ENCODE peak calls at places on chromosomes 4 and X, in seven cellular contexts. V is stomach, Z is pancreas, Q is cardiac muscle cell, O is mammary epithelial cell, C is upper lobe of right lung, J is heart right ventricle. P is an unnamed sample. For H3K4me1, the result is how much of the 10 kb centered on the place peaks cover.

GRCh38 chr4:176902710-176903323 is 110.1 kb upstream of the VEGFC start:
- DNase-seq in V (no peak), Z (no peak), Q (no peak), O (peak), C (no peak), J (no peak), P (no peak)

GRCh38 chrX:54042609-54043010 is 1.7 kb downstream of the PHF8 start:
- DNase-seq in V (no peak), Z (peak), Q (peak), O (peak), C (peak), J (peak), P (peak)

GRCh38 chr4:139817657-139818452 is 152.2 kb downstream of the MGST2 start:
- DNase-seq in V (no peak), Z (no peak), Q (no peak), O (peak), C (no peak), J (no peak), P (no peak)

GRCh38 chr4:858831-859451 is 33.0 kb upstream of the CPLX1 start:
- DNase-seq in V (no peak), Z (no peak), Q (no peak), O (no peak), C (peak), J (no peak), P (peak)

GRCh38 chr4:52037730-52038108 is 380 bp downstream of the SGCB start:
- DNase-seq in V (no peak), Z (peak), Q (peak), O (peak), C (no peak), J (peak), P (peak)

GRCh38 chr4:95869961-95870500 is 30.1 kb downstream of the PDHA2 start:
- DNase-seq in V (no peak), Z (no peak), Q (peak), O (no peak), C (no peak), J (no peak), P (no peak)

GRCh38 chr4:111839186-111839585 is 306.1 kb upstream of the FAM241A start:
- DNase-seq in V (no peak), Z (no peak), Q (no peak), O (no peak), C (no peak), J (no peak), P (no peak)

GRCh38 chr4:97987019-97987648 is 156.1 kb downstream of the STPG2 start:
- DNase-seq in V (no peak), Z (no peak), Q (peak), O (peak), C (no peak), J (no peak), P (no peak)

GRCh38 chr4:2651998-2652397 is 104.1 kb downstream of the TNIP2 start:
- DNase-seq in V (no peak), Z (no peak), Q (no peak), O (no peak), C (peak), J (no peak), P (no peak)

GRCh38 chr4:128844931-128845330 is 35.4 kb downstream of the JADE1 start:
- DNase-seq in V (peak), Z (peak), Q (no peak), O (no peak), C (no peak), J (peak), P (no peak)

GRCh38 chr4:128837679-128838078 is 28.2 kb downstream of the JADE1 start:
- DNase-seq in V (no peak), Z (no peak), Q (no peak), O (no peak), C (no peak), J (no peak), P (no peak)

GRCh38 chr4:128837198-128837597 is 27.7 kb downstream of the JADE1 start:
- DNase-seq in V (no peak), Z (no peak), Q (no peak), O (no peak), C (no peak), J (no peak), P (no peak)

GRCh38 chr4:128840711-128841318 is 31.3 kb downstream of the JADE1 start:
- DNase-seq in V (no peak), Z (no peak), Q (no peak), O (no peak), C (no peak), J (no peak), P (no peak)

GRCh38 chr4:128841402-128841801 is 31.9 kb downstream of the JADE1 start:
- DNase-seq in V (no peak), Z (no peak), Q (no peak), O (no peak), C (no peak), J (no peak), P (no peak)
- H3K4me1 ChIP-seq in V (under half), Z (under half), Q (under half), O (under half), C (under half), J (under half), P (under half)

GRCh38 chrX:391717-392691 is 5.3 kb upstream of the PPP2R3B start:
- DNase-seq in V (no peak), Z (no peak), Q (no peak), O (no peak), C (no peak), J (no peak), P (no peak)
- H3K4me1 ChIP-seq in V (under half), Z (under half), Q (under half), O (under half), C (under half), J (under half), P (under half)

DNA sequence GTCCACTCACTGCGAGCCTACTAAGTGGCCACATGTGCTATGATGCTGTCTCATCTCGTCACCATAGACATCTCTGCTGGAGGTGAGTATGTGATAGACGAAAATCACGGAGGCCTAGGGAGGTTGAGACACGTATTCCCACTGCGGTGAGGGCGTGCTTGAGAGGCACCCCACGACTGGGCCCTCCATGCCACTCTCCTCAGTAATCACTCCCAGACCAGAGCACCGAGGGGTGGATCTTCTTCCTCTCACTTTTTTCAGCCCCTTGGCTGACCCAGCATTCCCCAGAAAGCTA is 29.0 kb downstream of the AFAP1 start:
- DNase-seq in V (no peak), Z (no peak), Q (no peak), O (no peak), C (no peak), J (no peak), P (no peak)
- H3K4me1 ChIP-seq in V (under half), Z (under half), Q (under half), O (under half), C (under half), J (under half), P (under half)

DNA sequence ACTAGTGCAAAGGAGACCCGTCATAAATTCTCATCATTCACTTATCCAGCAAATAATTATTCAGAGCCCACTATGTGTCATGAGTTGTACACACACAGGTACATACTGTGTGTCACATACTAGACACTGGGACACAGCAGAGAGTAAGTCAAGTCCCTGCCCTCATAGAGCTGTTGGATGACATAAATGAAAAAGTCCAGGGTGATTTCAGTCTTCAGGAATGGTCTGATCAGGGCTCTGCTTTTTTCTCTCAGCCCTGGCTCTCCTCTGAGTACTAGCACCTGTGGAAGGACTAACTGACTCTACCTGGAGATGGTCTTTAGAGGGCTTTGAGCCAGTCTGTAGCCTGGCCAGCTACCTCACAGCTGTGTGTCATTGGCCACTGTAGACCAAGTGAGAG is 198.0 kb upstream of the LEF1 start:
- DNase-seq in V (no peak), Z (no peak), Q (no peak), O (no peak), C (no peak), J (no peak), P (no peak)
- H3K4me1 ChIP-seq in V (under half), Z (under half), Q (under half), O (under half), C (under half), J (under half), P (under half)

GRCh38 chr4:41209187-41209586 is 5.2 kb downstream of the APBB2 start:
- DNase-seq in V (peak), Z (no peak), Q (no peak), O (no peak), C (no peak), J (no peak), P (peak)

GRCh38 chr4:41205854-41206460 is 8.4 kb downstream of the APBB2 start:
- DNase-seq in V (no peak), Z (no peak), Q (no peak), O (no peak), C (no peak), J (no peak), P (no peak)

GRCh38 chr4:41209901-41210300 is 4.4 kb downstream of the APBB2 start:
- DNase-seq in V (no peak), Z (no peak), Q (no peak), O (no peak), C (no peak), J (no peak), P (no peak)

GRCh38 chr4:41205130-41205529 is 9.2 kb downstream of the APBB2 start:
- DNase-seq in V (no peak), Z (no peak), Q (no peak), O (no peak), C (no peak), J (no peak), P (no peak)

DNA sequence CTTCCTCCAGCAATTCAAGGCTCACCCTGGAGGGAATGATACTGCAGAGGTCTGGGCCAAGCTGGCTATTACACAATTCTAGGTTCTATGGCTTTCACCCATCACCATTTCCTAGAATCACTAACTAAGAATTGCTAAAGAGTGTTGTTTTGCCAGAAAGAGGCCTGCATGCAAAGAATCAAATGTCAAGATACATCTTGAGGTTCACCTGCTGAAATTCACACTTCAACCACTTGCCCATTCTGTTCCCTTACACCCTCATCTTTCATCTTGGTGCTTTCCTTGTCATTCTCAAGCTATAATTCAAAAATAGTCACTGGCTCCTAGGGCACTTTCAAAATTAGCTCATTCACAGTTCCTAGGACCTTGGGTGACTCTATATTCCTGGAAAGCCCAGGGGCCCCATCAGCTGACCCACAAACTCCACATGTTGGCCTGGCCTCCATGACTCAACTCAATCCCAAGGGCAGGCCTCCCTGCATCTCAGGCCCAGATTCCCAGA is 7.0 kb downstream of the APBB2 start:
- DNase-seq in V (no peak), Z (no peak), Q (no peak), O (no peak), C (no peak), J (no peak), P (no peak)
- H3K4me1 ChIP-seq in V (under half), Z (under half), Q (under half), O (under half), C (under half), J (under half), P (under half)

DNA sequence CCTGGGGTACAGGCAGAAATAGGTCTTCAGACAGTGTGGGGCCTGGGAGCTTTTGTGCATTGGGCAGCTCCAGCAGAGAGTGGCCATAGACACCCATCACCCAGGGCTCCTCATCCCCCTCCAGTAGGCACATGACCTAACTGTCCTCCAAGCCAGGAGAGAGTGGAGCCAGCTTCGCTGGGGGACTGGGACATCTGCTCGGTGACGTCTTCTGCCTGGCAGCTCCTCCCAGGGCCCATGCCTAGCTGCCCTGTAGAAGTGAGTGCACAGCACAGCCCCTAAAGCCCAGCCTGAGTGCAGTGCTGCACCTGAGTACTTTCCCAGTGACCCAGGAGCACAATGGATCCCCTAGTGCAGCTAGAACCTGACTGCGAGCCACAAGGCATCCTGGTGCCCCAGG is 279.7 kb upstream of the SLC7A11 start:
- DNase-seq in V (no peak), Z (no peak), Q (no peak), O (no peak), C (no peak), J (no peak), P (no peak)
- H3K4me1 ChIP-seq in V (under half), Z (under half), Q (under half), O (under half), C (under half), J (under half), P (under half)

GRCh38 chrX:136625246-136625645 is 22.7 kb upstream of the CD40LG start:
- DNase-seq in V (no peak), Z (no peak), Q (no peak), O (no peak), C (no peak), J (no peak), P (no peak)

GRCh38 chrX:136629084-136629750 is 18.7 kb upstream of the CD40LG start:
- DNase-seq in V (no peak), Z (no peak), Q (no peak), O (no peak), C (no peak), J (no peak), P (no peak)

GRCh38 chrX:136626237-136626636 is 21.7 kb upstream of the CD40LG start:
- DNase-seq in V (no peak), Z (no peak), Q (no peak), O (no peak), C (no peak), J (no peak), P (no peak)

GRCh38 chrX:136630881-136631280 is 17.1 kb upstream of the CD40LG start:
- DNase-seq in V (no peak), Z (no peak), Q (no peak), O (no peak), C (no peak), J (no peak), P (no peak)

DNA sequence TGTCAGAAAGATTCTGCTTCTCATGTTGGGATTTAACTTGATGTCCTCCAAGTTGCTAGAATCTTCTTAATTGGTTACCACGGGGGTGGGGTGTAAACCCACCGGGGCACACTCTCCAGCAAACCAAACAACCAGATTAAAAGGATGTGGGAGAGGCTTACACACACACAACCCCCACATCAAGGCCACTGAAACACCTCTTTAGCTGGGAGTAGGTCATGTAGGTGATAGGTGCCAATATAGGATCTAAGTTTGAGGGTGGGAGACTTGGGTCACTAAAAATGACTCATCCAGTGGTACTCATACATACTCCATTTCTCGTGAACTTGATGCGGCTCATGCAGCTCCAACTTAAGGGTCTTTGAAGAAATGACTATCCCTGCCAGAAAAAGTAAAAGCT is 20.6 kb upstream of the CD40LG start:
- DNase-seq in V (no peak), Z (no peak), Q (no peak), O (no peak), C (no peak), J (no peak), P (no peak)
- H3K4me1 ChIP-seq in V (under half), Z (under half), Q (under half), O (under half), C (under half), J (under half), P (under half)

DNA sequence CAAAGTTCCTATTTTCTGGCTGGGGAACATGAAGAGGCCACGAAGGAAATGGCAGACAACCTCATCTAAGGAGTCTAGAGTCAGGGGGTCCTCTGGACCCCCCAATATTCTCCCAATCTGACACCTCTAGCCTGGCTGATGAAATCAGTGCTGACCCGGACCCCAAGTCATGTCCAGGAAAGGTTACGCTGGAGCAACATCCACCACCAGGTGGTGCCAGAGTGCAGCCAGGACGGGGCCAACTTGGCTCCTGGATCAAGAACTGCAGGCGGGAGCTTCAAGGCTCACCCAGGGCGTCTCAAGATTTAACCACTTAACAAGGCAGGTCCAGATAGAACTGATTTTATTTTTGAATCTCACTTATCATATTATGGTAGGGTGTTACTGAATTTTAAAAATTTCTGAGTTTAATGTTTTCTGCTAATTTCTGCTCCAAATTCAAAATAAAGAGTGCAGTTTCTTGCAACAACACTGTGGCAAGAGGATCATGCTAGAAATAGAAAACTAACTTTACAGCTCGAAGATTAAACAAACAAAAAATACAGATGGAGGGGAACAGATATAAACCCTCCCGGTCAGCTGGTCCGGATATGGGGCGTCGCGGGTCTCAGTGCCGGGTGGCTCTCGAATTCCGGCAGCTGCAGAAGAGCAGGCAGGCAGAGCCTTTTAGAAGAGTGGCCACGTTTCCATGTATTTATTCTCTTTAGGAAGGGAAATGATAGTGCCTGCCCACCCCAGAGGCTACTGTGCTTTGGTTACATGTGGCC is 135.5 kb downstream of the AFAP1 start:
- DNase-seq in V (peak), Z (peak), Q (peak), O (peak), C (peak), J (peak), P (peak)
- H3K4me1 ChIP-seq in V (under half), Z (under half), Q (under half), O (under half), C (under half), J (under half), P (under half)